ENCODE peak calls at places on chromosomes 13 and 19, in ten cellular contexts. T is endothelial cell, M is OCI-LY7, N is GM12865, S is IMR-90, P is cardiac fibroblast, I is thoracic aorta, Q is spleen, K is HFF-Myc, L is progenitor cell of endocrine pancreas. H is an unnamed sample.

GRCh38 chr13:99842379-99842778 is 129.2 kb downstream of the ZIC5 start:
- DNase-seq in T (no peak), M (no peak), N (no peak), S (no peak), P (no peak), I (no peak), Q (no peak), K (peak; percentile 5), L (no peak), H (no peak)

GRCh38 chr19:15199652-15200574 is 882 bp downstream of the NOTCH3 start:
- DNase-seq in T (peak; percentile 79), M (no peak), N (no peak), S (peak; percentile 16), P (no peak), I (no peak), Q (no peak), K (no peak), L (peak; percentile 81), H (peak; percentile 65)

GRCh38 chr19:18772620-18773587 is 18.2 kb downstream of the COMP start:
- DNase-seq in T (no peak), M (no peak), N (no peak), S (no peak), P (no peak), I (no peak), Q (no peak), K (no peak), L (no peak), H (no peak)

GRCh38 chr13:103638706-103639105 is 572.5 kb upstream of the SLC10A2 start:
- DNase-seq in T (no peak), M (no peak), N (no peak), S (no peak), P (no peak), I (no peak), Q (no peak), K (no peak), L (no peak), H (no peak)

GRCh38 chr19:3135961-3136683 is at the start of gene GNA15:
- DNase-seq in T (no peak), M (no peak), N (peak; percentile 34), S (no peak), P (no peak), I (no peak), Q (peak; percentile 82), K (no peak), L (no peak), H (no peak)

GRCh38 chr19:33234736-33235135 is 9.1 kb upstream of the SLC7A10 start:
- DNase-seq in T (no peak), M (no peak), N (no peak), S (no peak), P (no peak), I (no peak), Q (peak; percentile 63), K (no peak), L (no peak), H (no peak)

GRCh38 chr19:8304841-8305621 is 3.1 kb downstream of the CD320 start:
- DNase-seq in T (peak; percentile 43), M (peak; percentile 58), N (no peak), S (no peak), P (no peak), I (no peak), Q (peak; percentile 81), K (no peak), L (peak; percentile 9), H (no peak)

GRCh38 chr13:59247166-59247565 is 916.6 kb downstream of the DIAPH3 start:
- DNase-seq in T (no peak), M (no peak), N (no peak), S (no peak), P (peak; percentile 4), I (no peak), Q (no peak), K (no peak), L (no peak), H (no peak)

GRCh38 chr13:19181021-19181620 is 503 bp downstream of the TUBA3C start:
- DNase-seq in T (no peak), M (no peak), N (no peak), S (no peak), P (no peak), I (no peak), Q (no peak), K (no peak), L (no peak), H (peak; percentile 19)

GRCh38 chr13:30418886-30419459 is 3.3 kb upstream of the UBE2L5 start:
- DNase-seq in T (no peak), M (no peak), N (no peak), S (no peak), P (no peak), I (no peak), Q (no peak), K (no peak), L (no peak), H (no peak)

GRCh38 chr19:37551123-37551993 is 43.2 kb downstream of the ZNF571 start:
- DNase-seq in T (peak; percentile 10), M (no peak), N (peak; percentile 82), S (peak; percentile 44), P (peak; percentile 76), I (no peak), Q (no peak), K (no peak), L (no peak), H (no peak)

GRCh38 chr19:34482380-34483250 is 1.1 kb downstream of the WTIP start:
- DNase-seq in T (peak; percentile 49), M (no peak), N (no peak), S (peak; percentile 37), P (peak; percentile 46), I (no peak), Q (no peak), K (no peak), L (peak; percentile 40), H (peak; percentile 70)

GRCh38 chr19:1401138-1401888 is at the start of gene GAMT:
- DNase-seq in T (peak; percentile 55), M (peak; percentile 62), N (peak; percentile 64), S (no peak), P (no peak), I (no peak), Q (peak; percentile 87), K (no peak), L (peak; percentile 44), H (no peak)
- TF ChIP-seq CTCF in T (peak; percentile 42), M (peak; percentile 69), N (peak; percentile 52), S (peak; percentile 48), P (no peak), I (peak; percentile 40), Q (peak; percentile 67), K (peak; percentile 9), L (peak; percentile 53), H (no peak)

GRCh38 chr19:13804830-13805683 is 9.8 kb downstream of the ZSWIM4 start:
- DNase-seq in T (peak; percentile 39), M (no peak), N (no peak), S (no peak), P (no peak), I (no peak), Q (peak; percentile 79), K (no peak), L (no peak), H (no peak)
- TF ChIP-seq CTCF in T (no peak), M (peak; percentile 44), N (no peak), S (peak; percentile 15), P (peak; percentile 17), I (peak; percentile 23), Q (peak; percentile 44), K (peak; percentile 23), L (peak; percentile 49), H (no peak)

GRCh38 chr13:20711301-20712044 is 8.0 kb downstream of the IL17D start:
- DNase-seq in T (no peak), M (no peak), N (peak; percentile 32), S (no peak), P (peak; percentile 33), I (no peak), Q (no peak), K (no peak), L (no peak), H (no peak)
- TF ChIP-seq CTCF in T (no peak), M (no peak), N (no peak), S (no peak), P (no peak), I (no peak), Q (no peak), K (no peak), L (no peak), H (no peak)

GRCh38 chr13:51221108-51221507 is 1.1 kb upstream of the FAM124A start:
- DNase-seq in T (no peak), M (no peak), N (no peak), S (no peak), P (no peak), I (no peak), Q (no peak), K (no peak), L (no peak), H (no peak)

GRCh38 chr13:51223284-51224270 is 1.4 kb downstream of the FAM124A start:
- DNase-seq in T (peak; percentile 9), M (no peak), N (no peak), S (no peak), P (no peak), I (no peak), Q (no peak), K (no peak), L (no peak), H (no peak)

GRCh38 chr13:51221674-51222509 is at the start of gene FAM124A:
- DNase-seq in T (peak; percentile 71), M (peak; percentile 43), N (peak; percentile 46), S (peak; percentile 4), P (no peak), I (no peak), Q (peak; percentile 82), K (no peak), L (peak; percentile 54), H (peak; percentile 40)

GRCh38 chr13:51220706-51221105 is 1.5 kb upstream of the FAM124A start:
- DNase-seq in T (no peak), M (no peak), N (no peak), S (no peak), P (no peak), I (no peak), Q (no peak), K (no peak), L (no peak), H (no peak)

GRCh38 chr13:51222510-51223283 is 499 bp downstream of the FAM124A start:
- DNase-seq in T (peak; percentile 31), M (no peak), N (no peak), S (no peak), P (no peak), I (no peak), Q (no peak), K (no peak), L (no peak), H (no peak)
- TF ChIP-seq CTCF in T (no peak), M (peak; percentile 16), N (no peak), S (no peak), P (peak; percentile 27), I (no peak), Q (no peak), K (no peak), L (peak; percentile 25), H (no peak)

DNA sequence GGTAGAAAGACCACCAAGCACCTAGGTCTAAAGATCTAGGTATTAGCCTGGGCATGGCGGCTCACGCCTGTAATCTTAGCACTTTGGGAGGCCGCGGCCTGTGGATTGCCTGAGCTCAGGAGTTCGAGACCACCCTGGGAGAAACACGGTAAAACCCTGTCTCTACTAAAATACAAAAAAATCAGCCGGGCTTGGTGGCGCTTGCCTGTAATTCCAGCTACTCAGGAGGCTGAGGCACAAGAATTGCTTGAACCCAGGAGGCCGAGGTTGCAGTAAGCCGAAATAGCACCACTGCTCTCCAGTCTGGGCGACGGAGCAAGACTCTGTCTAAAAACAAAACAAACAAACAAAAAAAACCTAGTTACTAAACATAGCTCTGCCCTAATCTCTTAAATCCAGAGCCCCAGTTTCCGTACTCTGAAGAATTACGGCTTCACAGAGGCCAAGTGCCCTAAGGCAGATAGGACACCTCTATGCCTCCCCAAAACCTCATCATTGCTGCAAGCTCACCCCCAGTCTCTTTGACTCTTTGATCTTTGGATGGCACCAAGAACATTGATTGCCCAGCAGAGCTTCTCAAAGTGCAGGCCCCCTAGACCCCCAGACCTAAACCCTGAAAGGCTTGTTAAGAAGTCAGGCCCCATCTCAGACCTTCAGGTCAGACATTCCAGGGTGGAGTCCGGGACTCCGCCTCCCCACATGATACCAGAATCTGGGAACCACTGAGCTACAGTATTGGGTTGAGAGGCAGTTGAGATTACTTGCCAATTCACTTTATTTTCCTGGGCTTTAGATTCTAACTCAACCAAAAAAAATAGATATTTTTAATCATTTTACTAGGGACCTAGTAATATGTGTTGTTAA is 2.8 kb downstream of the COL4A2 start:
- DNase-seq in T (no peak), M (no peak), N (no peak), S (no peak), P (peak; percentile 46), I (no peak), Q (no peak), K (no peak), L (no peak), H (no peak)
- TF ChIP-seq CTCF in T (no peak), M (no peak), N (no peak), S (no peak), P (no peak), I (no peak), Q (no peak), K (no peak), L (no peak), H (no peak)

H was measured in mesothelial cell of epicardium.